ENCODE peak calls at places on chromosome 6, in six cellular contexts. C is H1, L is HepG2, V is SK-N-SH, S is K562, H is GM12878. I is an unnamed sample.

GRCh38 chr6:30836431-30836866 is 47.9 kb upstream of the DDR1 start:
- DNase-seq in S (no peak), L (no peak), C (no peak), V (no peak), H (no peak), I (no peak)

GRCh38 chr6:30615958-30616810 is 859 bp downstream of the PPP1R10 start:
- DNase-seq in L (peak; percentile 61), S (peak; percentile 47), C (no peak), H (no peak), V (no peak), I (no peak)

GRCh38 chr6:110814488-110815259 is 595 bp downstream of the CDK19 start:
- DNase-seq in C (peak; percentile 71), L (no peak), V (peak; percentile 80), H (no peak), S (peak; percentile 48), I (peak; percentile 66)

GRCh38 chr6:135753196-135753595 is 98.3 kb upstream of the PDE7B start:
- DNase-seq in S (no peak), V (no peak), C (no peak), L (no peak), H (no peak), I (no peak)

GRCh38 chr6:85864453-85865401 is 222.0 kb upstream of the SYNCRIP start:
- DNase-seq in C (no peak), H (no peak), V (no peak), S (no peak), L (peak; percentile 38), I (no peak)

GRCh38 chr6:215335-216034 is 76.8 kb upstream of the DUSP22 start:
- DNase-seq in V (no peak), H (peak; percentile 41), S (no peak), L (no peak), C (no peak), I (no peak)

GRCh38 chr6:39266782-39267355 is 37.6 kb upstream of the KCNK5 start:
- DNase-seq in L (no peak), H (no peak), S (no peak), C (no peak), V (no peak), I (no peak)

GRCh38 chr6:108903796-108904195 is 55.6 kb downstream of the ARMC2 start:
- DNase-seq in S (no peak), C (no peak), L (peak; percentile 43), H (no peak), V (no peak), I (no peak)

GRCh38 chr6:13071946-13072345 is 256.4 kb downstream of the TBC1D7 start:
- DNase-seq in C (no peak), V (no peak), L (no peak), S (no peak), H (no peak), I (no peak)

GRCh38 chr6:152094992-152095592 is 287.6 kb downstream of the ESR1 start:
- DNase-seq in S (peak; percentile 44), L (peak; percentile 45), V (no peak), C (no peak), H (no peak), I (peak; percentile 83)

GRCh38 chr6:26187981-26188635 is 100.9 kb downstream of the HFE start:
- DNase-seq in L (peak; percentile 76), S (peak; percentile 49), C (no peak), H (no peak), V (no peak), I (peak; percentile 33)

GRCh38 chr6:47419621-47420020 is 58.0 kb upstream of the CD2AP start:
- DNase-seq in L (peak; percentile 29), S (no peak), C (no peak), H (no peak), V (no peak), I (no peak)

GRCh38 chr6:107101211-107101610 is 14.1 kb downstream of the BEND3 start:
- DNase-seq in H (no peak), L (no peak), S (no peak), C (no peak), V (no peak), I (no peak)

GRCh38 chr6:29816030-29816429 is 11.6 kb upstream of the HLA-G start:
- DNase-seq in V (no peak), C (no peak), L (no peak), H (no peak), S (no peak), I (no peak)

GRCh38 chr6:99661870-99662269 is 55.2 kb downstream of the PRDM13 start:
- DNase-seq in L (no peak), C (no peak), V (no peak), H (no peak), S (no peak), I (no peak)

GRCh38 chr6:6803180-6803978 is 214.9 kb downstream of the LY86 start:
- DNase-seq in V (no peak), H (no peak), S (no peak), L (no peak), C (no peak), I (peak; percentile 79)

GRCh38 chr6:22294301-22294700 is 2.5 kb downstream of the PRL start:
- DNase-seq in S (no peak), H (no peak), C (no peak), L (no peak), V (no peak), I (no peak)

GRCh38 chr6:28203201-28203600 is 21.9 kb upstream of the ZSCAN9 start:
- DNase-seq in C (peak; percentile 63), S (no peak), L (no peak), H (no peak), V (no peak), I (no peak)

GRCh38 chr6:70764706-70765105 is 97.0 kb downstream of the SMAP1 start:
- DNase-seq in C (no peak), L (no peak), H (no peak), S (no peak), V (no peak), I (no peak)

DNA sequence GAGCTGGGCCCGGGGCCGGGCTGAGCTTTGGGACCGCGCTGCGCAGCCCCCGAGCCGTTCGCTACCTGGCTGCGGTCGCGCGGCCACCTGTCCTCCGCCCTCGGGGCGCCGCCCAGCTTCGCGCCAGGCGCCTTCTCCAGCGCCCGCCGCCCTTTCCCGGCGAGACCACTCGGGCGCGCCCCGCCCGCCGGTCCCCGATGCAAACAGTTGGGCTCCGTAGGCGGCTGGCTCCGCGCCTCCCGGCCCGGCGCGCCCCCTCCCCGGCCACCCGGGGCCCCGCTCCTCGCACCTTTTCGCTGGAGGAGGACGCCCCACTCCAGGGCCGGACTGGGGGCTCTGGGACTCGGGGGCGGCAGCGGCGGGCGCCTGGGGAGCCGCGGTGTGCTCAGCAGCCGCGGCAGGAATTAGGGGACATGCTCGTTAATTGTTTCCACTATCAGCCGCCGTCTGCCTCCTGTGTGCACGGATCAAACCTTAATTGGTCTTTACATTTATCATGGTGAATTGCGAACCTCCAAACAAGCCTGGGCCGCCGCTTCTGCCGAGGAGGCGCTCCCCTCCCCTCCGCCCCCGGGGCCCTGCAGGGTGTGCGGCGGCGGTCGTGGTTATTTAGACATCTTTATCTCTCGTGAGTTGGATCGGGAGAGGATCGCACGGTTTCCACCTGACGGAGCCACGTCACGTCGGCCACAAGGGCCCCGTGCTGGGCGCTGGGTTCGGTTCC is 916 bp upstream of the CNR1 start:
- DNase-seq in L (no peak), V (peak; percentile 69), C (peak; percentile 61), S (no peak), H (no peak), I (no peak)
- H3K4me3 ChIP-seq in L (no peak overlapping the region), V (peak overlapping the region; percentile 40), C (peak overlapping the region; percentile 65), S (peak overlapping the region; percentile 3), H (peak overlapping the region; percentile 94), I (peak overlapping the region; percentile 52)

DNA sequence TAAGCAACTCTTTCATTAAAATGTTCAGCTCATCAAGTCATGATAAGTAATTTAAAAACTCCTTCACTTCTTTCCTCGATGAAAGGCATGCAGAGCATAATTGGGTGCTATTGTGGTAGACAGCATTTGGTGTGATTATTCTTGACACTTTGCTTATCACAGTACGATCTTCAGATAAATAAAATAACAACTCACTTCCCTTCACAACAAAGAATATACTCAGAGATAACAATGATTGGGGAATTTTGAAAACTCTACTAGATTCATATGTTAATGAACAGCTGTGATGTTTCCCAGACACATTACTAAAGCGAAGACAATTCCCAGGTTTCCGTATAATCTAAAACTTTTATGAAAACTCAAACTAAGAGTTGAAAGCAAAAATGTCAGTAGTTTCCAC is 670.6 kb upstream of the EPHA7 start:
- DNase-seq in H (no peak), C (no peak), S (no peak), L (no peak), V (no peak), I (no peak)
- TF ChIP-seq GABPA in H (no peak), C (no peak), S (no peak), L (no peak), V (no peak), I (no peak)

GRCh38 chr6:42448906-42449659 is 2.6 kb downstream of the TRERF1 start:
- DNase-seq in H (no peak), V (no peak), S (no peak), C (no peak), L (no peak), I (peak; percentile 28)
- H3K27ac ChIP-seq in H (no peak overlapping the region), V (no peak overlapping the region), S (no peak overlapping the region), C (no peak overlapping the region), L (no peak overlapping the region), I (peak overlapping the region; percentile 87)

GRCh38 chr6:146026873-146027272 is 2.0 kb upstream of the GRM1 start:
- DNase-seq in C (no peak), H (no peak), S (no peak), L (no peak), V (no peak), I (no peak)

GRCh38 chr6:146028835-146029572 is at the start of gene GRM1:
- DNase-seq in S (no peak), L (no peak), V (peak; percentile 61), C (peak; percentile 48), H (no peak), I (no peak)

GRCh38 chr6:146029573-146030184 is 817 bp downstream of the GRM1 start:
- DNase-seq in V (peak; percentile 24), C (no peak), H (no peak), L (no peak), S (no peak), I (no peak)

GRCh38 chr6:146027586-146028249 is 1.1 kb upstream of the GRM1 start:
- DNase-seq in V (peak; percentile 51), H (no peak), S (no peak), L (no peak), C (peak; percentile 60), I (no peak)

GRCh38 chr6:146028250-146028789 is 542 bp upstream of the GRM1 start:
- DNase-seq in L (peak; percentile 36), V (peak; percentile 58), S (peak; percentile 77), H (no peak), C (peak; percentile 93), I (peak; percentile 21)
- H3K4me3 ChIP-seq in L (no peak overlapping the region), V (peak overlapping the region; percentile 37), S (no peak overlapping the region), H (no peak overlapping the region), C (peak overlapping the region; percentile 59), I (no peak overlapping the region)